ENCODE peak calls at places on chromosomes 3 and 15, in seven cellular contexts. X is stomach, I is foreskin fibroblast, J is BJ, D is right cardiac atrium, E is GF-D8, H is T-helper 17 cell. O is an unnamed sample.

GRCh38 chr3:169323580-169324453 is 339.7 kb downstream of the MECOM start:
- DNase-seq in X (no peak), I (no peak), J (no peak), D (peak; percentile 49), E (no peak), H (no peak), O (no peak)

GRCh38 chr3:31254483-31254882 is 278.2 kb upstream of the STT3B start:
- DNase-seq in X (no peak), I (no peak), J (no peak), D (no peak), E (no peak), H (no peak), O (no peak)

GRCh38 chr3:41274944-41275668 is 75.8 kb downstream of the CTNNB1 start:
- DNase-seq in X (no peak), I (peak; percentile 94), J (peak; percentile 39), D (no peak), E (no peak), H (no peak), O (no peak)

GRCh38 chr3:44326035-44326434 is 12.5 kb upstream of the TCAIM start:
- DNase-seq in X (no peak), I (peak; percentile 44), J (no peak), D (no peak), E (no peak), H (no peak), O (no peak)

GRCh38 chr3:38397320-38397719 is 50.7 kb downstream of the XYLB start:
- DNase-seq in X (no peak), I (peak; percentile 79), J (no peak), D (no peak), E (no peak), H (no peak), O (no peak)

GRCh38 chr3:134344560-134344959 is 29.7 kb downstream of the AMOTL2 start:
- DNase-seq in X (no peak), I (no peak), J (no peak), D (no peak), E (no peak), H (no peak), O (no peak)

GRCh38 chr15:43702174-43702573 is 8.5 kb downstream of the CKMT1A start:
- DNase-seq in X (no peak), I (no peak), J (no peak), D (no peak), E (no peak), H (no peak), O (no peak)

GRCh38 chr15:77607111-77607893 is 25.4 kb downstream of the LINGO1 start:
- DNase-seq in X (no peak), I (peak; percentile 30), J (no peak), D (peak; percentile 48), E (no peak), H (no peak), O (no peak)

GRCh38 chr15:85733415-85733814 is 61.3 kb downstream of the KLHL25 start:
- DNase-seq in X (no peak), I (no peak), J (no peak), D (no peak), E (no peak), H (no peak), O (no peak)

O was measured in T-cell.